ENCODE peak calls at places on chromosomes 6 and 20, in eight cellular contexts. Y is ovary; W is tibial artery; N is epithelial cell of esophagus; D is astrocyte of the spinal cord; K is tibial nerve; A is spleen; P is CD8-positive, alpha-beta T cell. Q is an unnamed sample.

GRCh38 chr6:137112067-137112355 is 61.4 kb downstream of the IL22RA2 start:
- DNase-seq in K (no peak), P (no peak), W (no peak), D (peak; percentile 42), A (no peak), Y (no peak), N (peak; percentile 77), Q (no peak)

GRCh38 chr6:130780137-130780536 is 47.1 kb upstream of the SMLR1 start:
- DNase-seq in K (no peak), D (no peak), Y (no peak), N (no peak), P (no peak), A (no peak), W (no peak), Q (no peak)

GRCh38 chr6:87923389-87924050 is 124.1 kb upstream of the SPACA1 start:
- DNase-seq in A (no peak), Y (no peak), K (no peak), P (no peak), W (no peak), D (no peak), N (no peak), Q (no peak)

GRCh38 chr6:20403766-20404640 is 2.3 kb downstream of the E2F3 start:
- DNase-seq in Y (peak; percentile 56), A (no peak), P (peak; percentile 64), W (peak; percentile 24), N (peak; percentile 71), D (peak; percentile 63), K (no peak), Q (no peak)

GRCh38 chr20:52226370-52226769 is 34.8 kb upstream of the ZFP64 start:
- DNase-seq in D (no peak), Y (no peak), A (no peak), K (no peak), P (no peak), N (no peak), W (no peak), Q (no peak)

GRCh38 chr20:31695849-31696804 is 26.5 kb downstream of the BCL2L1 start:
- DNase-seq in Y (no peak), W (peak; percentile 71), A (no peak), K (no peak), N (no peak), P (no peak), D (peak; percentile 37), Q (no peak)

GRCh38 chr6:153729189-153729588 is 309.9 kb upstream of the OPRM1 start:
- DNase-seq in N (no peak), K (no peak), Y (no peak), P (no peak), W (no peak), A (no peak), D (no peak), Q (no peak)

GRCh38 chr6:2447318-2447717 is 201.9 kb upstream of the GMDS start:
- DNase-seq in D (no peak), K (no peak), W (no peak), P (no peak), N (no peak), Y (no peak), A (no peak), Q (no peak)

GRCh38 chr6:139905404-139906052 is 531.1 kb upstream of the CITED2 start:
- DNase-seq in A (no peak), D (no peak), W (no peak), Y (no peak), K (no peak), P (no peak), N (no peak), Q (no peak)

GRCh38 chr6:45613678-45614077 is 235.9 kb upstream of the SUPT3H start:
- DNase-seq in N (peak; percentile 97), P (no peak), D (peak; percentile 74), W (peak; percentile 58), K (peak; percentile 27), A (no peak), Y (peak; percentile 22), Q (peak; percentile 78)

GRCh38 chr6:7106752-7107577 is 796 bp upstream of the RREB1 start:
- DNase-seq in D (no peak), Y (peak; percentile 71), K (peak; percentile 19), P (peak; percentile 74), A (peak; percentile 90), W (peak; percentile 39), N (peak; percentile 30), Q (peak; percentile 34)

GRCh38 chr6:133041020-133041419 is 200.1 kb upstream of the EYA4 start:
- DNase-seq in N (no peak), Y (no peak), K (no peak), A (no peak), P (no peak), W (no peak), D (no peak), Q (no peak)

GRCh38 chr6:20674664-20675063 is 140.4 kb downstream of the CDKAL1 start:
- DNase-seq in P (no peak), D (no peak), N (no peak), Y (no peak), A (no peak), W (no peak), K (no peak), Q (no peak)

GRCh38 chr6:7532821-7533220 is 8.7 kb upstream of the DSP start:
- DNase-seq in D (no peak), K (no peak), W (no peak), A (no peak), P (no peak), N (peak; percentile 70), Y (no peak), Q (no peak)

GRCh38 chr6:37244430-37245310 is 12.9 kb upstream of the TBC1D22B start:
- DNase-seq in K (peak; percentile 69), N (peak; percentile 100), Y (peak; percentile 84), P (no peak), D (peak; percentile 100), A (no peak), W (peak; percentile 91), Q (peak; percentile 91)

GRCh38 chr20:61280217-61280980 is 28.3 kb downstream of the CDH4 start:
- DNase-seq in Y (no peak), D (no peak), P (no peak), N (no peak), A (no peak), K (no peak), W (no peak), Q (no peak)

GRCh38 chr6:156865019-156865629 is 87.9 kb downstream of the ARID1B start:
- DNase-seq in D (no peak), W (no peak), Y (no peak), N (no peak), P (no peak), A (no peak), K (no peak), Q (no peak)

GRCh38 chr6:156867121-156867520 is 89.9 kb downstream of the ARID1B start:
- DNase-seq in A (no peak), N (no peak), D (no peak), Y (no peak), P (no peak), K (no peak), W (no peak), Q (no peak)

GRCh38 chr6:156868385-156868784 is 91.2 kb downstream of the ARID1B start:
- DNase-seq in A (no peak), Y (no peak), K (no peak), P (no peak), W (no peak), D (no peak), N (no peak), Q (no peak)

GRCh38 chr6:156864557-156864956 is 87.4 kb downstream of the ARID1B start:
- DNase-seq in W (no peak), K (no peak), P (no peak), Y (no peak), D (peak; percentile 10), A (no peak), N (no peak), Q (no peak)

DNA sequence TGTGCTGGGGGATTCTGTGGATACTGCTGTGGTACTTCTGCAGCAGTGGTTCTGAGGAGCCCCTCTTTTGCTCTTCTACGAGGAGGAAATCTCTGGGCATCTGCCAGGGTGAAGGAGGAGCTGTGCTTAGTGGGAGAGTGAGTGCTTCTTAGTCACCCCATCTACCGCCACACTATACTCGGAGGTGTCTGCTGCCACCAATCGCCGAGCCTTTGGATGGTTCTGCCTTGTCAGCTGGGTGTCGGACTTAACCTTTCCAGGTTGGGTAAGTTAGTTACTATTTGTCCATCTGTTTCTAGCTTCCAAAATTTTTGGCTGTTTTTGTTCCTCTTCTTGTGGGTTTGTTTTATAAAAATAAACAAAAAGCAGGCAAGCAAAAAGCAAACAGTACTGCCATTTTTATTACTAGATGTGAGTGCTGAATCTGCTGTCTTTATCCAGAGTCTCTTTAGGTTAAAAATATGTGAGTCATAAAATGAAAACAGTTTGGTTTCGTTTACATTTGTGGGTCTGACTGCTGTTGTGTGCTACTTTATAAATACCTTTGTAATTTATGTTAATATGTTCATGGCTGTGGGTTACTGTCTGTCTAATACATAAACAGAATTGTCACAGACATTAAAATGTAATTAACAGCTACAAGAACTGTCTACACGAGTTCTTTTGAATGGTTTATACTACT is 89.1 kb downstream of the ARID1B start:
- DNase-seq in Y (no peak), D (peak; percentile 60), P (peak; percentile 17), A (no peak), W (no peak), K (no peak), N (peak; percentile 46), Q (peak; percentile 22)
- H3K4me3 ChIP-seq in Y (no peak overlapping the region), D (no peak overlapping the region), P (no peak overlapping the region), A (no peak overlapping the region), W (no peak overlapping the region), K (no peak overlapping the region), N (no peak overlapping the region), Q (no peak overlapping the region)

GRCh38 chr6:166958926-166959861 is 2.8 kb upstream of the RNASET2 start:
- DNase-seq in A (peak; percentile 87), Y (no peak), D (no peak), K (no peak), P (peak; percentile 48), W (peak; percentile 29), N (no peak), Q (no peak)
- H3K4me3 ChIP-seq in A (peak overlapping the region; percentile 99), Y (no peak overlapping the region), D (no peak overlapping the region), K (no peak overlapping the region), P (peak overlapping the region; percentile 32), W (no peak overlapping the region), N (no peak overlapping the region), Q (no peak overlapping the region)

DNA sequence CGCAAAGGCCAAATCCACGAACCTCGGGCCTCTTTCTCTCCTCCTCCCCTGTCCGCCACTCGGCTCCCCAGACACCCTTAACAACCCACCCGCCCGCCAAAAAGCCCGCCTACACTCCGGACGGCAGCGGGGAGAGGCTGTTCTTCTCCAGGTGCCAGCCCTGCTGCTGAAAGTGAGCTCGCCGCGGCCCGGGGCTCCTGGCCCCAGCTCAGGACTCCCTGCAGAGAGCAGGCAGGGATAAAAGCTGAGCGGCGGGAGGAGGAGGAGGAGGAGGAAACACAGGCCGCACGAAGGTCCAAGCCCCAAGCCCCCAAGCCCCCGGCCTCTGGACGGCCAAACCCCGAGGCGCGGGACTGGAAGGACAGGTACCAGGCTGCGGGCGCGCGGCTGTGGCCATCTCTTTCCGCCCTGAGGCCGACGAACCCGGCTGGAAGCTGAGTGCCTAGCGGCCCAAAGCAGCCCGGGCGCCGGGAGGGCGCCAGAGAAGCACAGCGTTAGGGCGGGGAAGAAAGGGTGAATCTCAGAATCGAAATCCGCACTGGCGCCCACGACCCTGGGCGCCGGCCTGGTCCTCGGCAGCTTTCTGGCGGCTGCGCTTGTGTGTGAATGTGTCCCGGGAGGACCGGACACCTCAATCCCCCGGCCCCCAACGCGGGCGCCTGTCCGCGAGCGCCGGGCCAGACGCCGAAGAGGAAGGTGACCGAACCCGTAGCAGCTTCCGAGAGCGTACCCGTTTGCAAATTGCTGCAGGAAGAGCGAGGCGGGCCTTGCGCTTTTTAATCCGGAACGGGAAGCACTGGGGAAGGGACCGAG is 3.2 kb downstream of the NRN1 start:
- DNase-seq in W (no peak), Y (no peak), D (peak; percentile 22), A (peak; percentile 85), P (no peak), K (no peak), N (no peak), Q (no peak)
- H3K4me3 ChIP-seq in W (peak overlapping the region; percentile 56), Y (peak overlapping the region; percentile 27), D (peak overlapping the region; percentile 32), A (peak overlapping the region; percentile 70), P (peak overlapping the region; percentile 9), K (peak overlapping the region; percentile 65), N (no peak overlapping the region), Q (no peak overlapping the region)

GRCh38 chr20:19661717-19662637 is 96.1 kb upstream of the RIN2 start:
- DNase-seq in A (peak; percentile 78), W (peak; percentile 73), K (peak; percentile 60), D (peak; percentile 82), N (peak; percentile 75), Y (peak; percentile 75), P (peak; percentile 39), Q (peak; percentile 61)
- H3K4me3 ChIP-seq in A (no peak overlapping the region), W (no peak overlapping the region), K (no peak overlapping the region), D (no peak overlapping the region), N (no peak overlapping the region), Y (no peak overlapping the region), P (no peak overlapping the region), Q (no peak overlapping the region)